ENCODE peak calls at places on chromosomes 12 and 14, in seven cellular contexts. One of them, this sample, is unnamed.

GRCh38 chr14:68395585-68395984 is 397.3 kb downstream of the ZFP36L1 start:
- DNase-seq in IMR-90: peak; percentile 76
- DNase-seq in H1: no peak
- DNase-seq in mesenchymal stem cell: peak; percentile 43
- DNase-seq in mesendoderm: no peak
- DNase-seq in trophoblast cell: no peak
- DNase-seq in H9: no peak
- DNase-seq in this sample: no peak

GRCh38 chr12:11652351-11653040 is 3.0 kb downstream of the ETV6 start:
- DNase-seq in IMR-90: peak; percentile 67
- DNase-seq in H1: no peak
- DNase-seq in mesenchymal stem cell: peak; percentile 85
- DNase-seq in mesendoderm: no peak
- DNase-seq in trophoblast cell: peak; percentile 17
- DNase-seq in H9: no peak
- DNase-seq in this sample: no peak

GRCh38 chr14:104723651-104724406 is at the start of gene ADSS1:
- DNase-seq in IMR-90: no peak
- DNase-seq in H1: peak; percentile 84
- DNase-seq in mesenchymal stem cell: peak; percentile 67
- DNase-seq in mesendoderm: peak; percentile 57
- DNase-seq in trophoblast cell: no peak
- DNase-seq in H9: peak; percentile 69
- DNase-seq in this sample: peak; percentile 65

GRCh38 chr12:48993787-48994186 is 5.4 kb downstream of the DDN start:
- DNase-seq in IMR-90: no peak
- DNase-seq in H1: no peak
- DNase-seq in mesenchymal stem cell: no peak
- DNase-seq in mesendoderm: peak; percentile 88
- DNase-seq in trophoblast cell: no peak
- DNase-seq in H9: no peak
- DNase-seq in this sample: no peak

GRCh38 chr14:86203843-86204242 is 673.9 kb downstream of the FLRT2 start:
- DNase-seq in IMR-90: no peak
- DNase-seq in H1: no peak
- DNase-seq in mesenchymal stem cell: no peak
- DNase-seq in mesendoderm: no peak
- DNase-seq in trophoblast cell: no peak
- DNase-seq in H9: no peak
- DNase-seq in this sample: no peak

GRCh38 chr12:47397664-47398281 is 308.1 kb downstream of the RPAP3 start:
- DNase-seq in IMR-90: peak; percentile 76
- DNase-seq in H1: no peak
- DNase-seq in mesenchymal stem cell: peak; percentile 64
- DNase-seq in mesendoderm: peak; percentile 80
- DNase-seq in trophoblast cell: peak; percentile 37
- DNase-seq in H9: peak; percentile 47
- DNase-seq in this sample: no peak

GRCh38 chr12:100295764-100296555 is 29.0 kb downstream of the SCYL2 start:
- DNase-seq in IMR-90: peak; percentile 56
- DNase-seq in H1: no peak
- DNase-seq in mesenchymal stem cell: peak; percentile 55
- DNase-seq in mesendoderm: no peak
- DNase-seq in trophoblast cell: no peak
- DNase-seq in H9: no peak
- DNase-seq in this sample: no peak

GRCh38 chr14:94173471-94173884 is 644 bp upstream of the PPP4R4 start:
- DNase-seq in IMR-90: no peak
- DNase-seq in H1: peak; percentile 72
- DNase-seq in mesenchymal stem cell: peak; percentile 12
- DNase-seq in mesendoderm: no peak
- DNase-seq in trophoblast cell: no peak
- DNase-seq in H9: no peak
- DNase-seq in this sample: no peak

GRCh38 chr14:32932302-32932920 is 6.3 kb upstream of the NPAS3 start:
- DNase-seq in IMR-90: no peak
- DNase-seq in H1: peak; percentile 54
- DNase-seq in mesenchymal stem cell: peak; percentile 27
- DNase-seq in mesendoderm: peak; percentile 27
- DNase-seq in trophoblast cell: no peak
- DNase-seq in H9: no peak
- DNase-seq in this sample: no peak

GRCh38 chr12:99476956-99477355 is 170.6 kb upstream of the GARIN6 start:
- DNase-seq in IMR-90: no peak
- DNase-seq in H1: no peak
- DNase-seq in mesenchymal stem cell: no peak
- DNase-seq in mesendoderm: no peak
- DNase-seq in trophoblast cell: no peak
- DNase-seq in H9: no peak
- DNase-seq in this sample: no peak

GRCh38 chr14:52640137-52640536 is 55.2 kb downstream of the ERO1A start:
- DNase-seq in IMR-90: no peak
- DNase-seq in H1: no peak
- DNase-seq in mesenchymal stem cell: no peak
- DNase-seq in mesendoderm: no peak
- DNase-seq in trophoblast cell: no peak
- DNase-seq in H9: no peak
- DNase-seq in this sample: no peak

GRCh38 chr12:76708291-76708690 is 55.6 kb upstream of the ZDHHC17 start:
- DNase-seq in IMR-90: no peak
- DNase-seq in H1: no peak
- DNase-seq in mesenchymal stem cell: peak; percentile 20
- DNase-seq in mesendoderm: peak; percentile 83
- DNase-seq in trophoblast cell: no peak
- DNase-seq in H9: no peak
- DNase-seq in this sample: no peak
- H2AK5ac ChIP-seq in IMR-90: no peak overlapping the region
- H2AK5ac ChIP-seq in H1: no peak overlapping the region
- H2AK5ac ChIP-seq in mesenchymal stem cell: no peak overlapping the region
- H2AK5ac ChIP-seq in mesendoderm: no peak overlapping the region
- H2AK5ac ChIP-seq in trophoblast cell: no peak overlapping the region
- H2AK5ac ChIP-seq in H9: no peak overlapping the region
- H2AK5ac ChIP-seq in this sample: no peak overlapping the region

GRCh38 chr14:23695220-23695999 is 59.2 kb downstream of the DHRS2 start:
- DNase-seq in IMR-90: no peak
- DNase-seq in H1: peak; percentile 63
- DNase-seq in mesenchymal stem cell: no peak
- DNase-seq in mesendoderm: peak; percentile 62
- DNase-seq in trophoblast cell: no peak
- DNase-seq in H9: peak; percentile 45
- DNase-seq in this sample: peak; percentile 38
- H2AK5ac ChIP-seq in IMR-90: no peak overlapping the region
- H2AK5ac ChIP-seq in H1: no peak overlapping the region
- H2AK5ac ChIP-seq in mesenchymal stem cell: no peak overlapping the region
- H2AK5ac ChIP-seq in mesendoderm: no peak overlapping the region
- H2AK5ac ChIP-seq in trophoblast cell: peak overlapping the region; percentile 84
- H2AK5ac ChIP-seq in H9: no peak overlapping the region
- H2AK5ac ChIP-seq in this sample: no peak overlapping the region

DNA sequence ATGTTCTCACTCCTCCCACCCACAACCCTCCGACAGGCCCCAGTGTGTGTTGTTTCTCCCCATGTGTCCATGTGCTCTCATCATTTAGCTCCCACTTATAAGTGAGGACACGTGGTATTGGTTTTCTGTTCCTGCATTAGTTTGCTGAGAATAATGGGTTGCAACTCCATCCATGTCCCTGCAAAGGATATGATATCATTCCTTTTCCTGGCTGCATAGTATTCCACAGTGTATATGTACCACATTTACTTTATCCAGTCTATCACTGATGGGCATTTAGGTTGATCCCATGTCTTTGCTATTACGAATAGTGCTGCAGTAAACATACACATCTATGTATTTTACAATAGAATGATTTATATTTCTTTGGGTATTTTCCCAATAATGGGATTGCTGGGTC is 77.5 kb downstream of the SLCO1A2 start:
- DNase-seq in IMR-90: no peak
- DNase-seq in H1: no peak
- DNase-seq in mesenchymal stem cell: no peak
- DNase-seq in mesendoderm: no peak
- DNase-seq in trophoblast cell: no peak
- DNase-seq in H9: no peak
- DNase-seq in this sample: no peak
- H2AK5ac ChIP-seq in IMR-90: no peak overlapping the region
- H2AK5ac ChIP-seq in H1: no peak overlapping the region
- H2AK5ac ChIP-seq in mesenchymal stem cell: no peak overlapping the region
- H2AK5ac ChIP-seq in mesendoderm: no peak overlapping the region
- H2AK5ac ChIP-seq in trophoblast cell: no peak overlapping the region
- H2AK5ac ChIP-seq in H9: no peak overlapping the region
- H2AK5ac ChIP-seq in this sample: no peak overlapping the region

DNA sequence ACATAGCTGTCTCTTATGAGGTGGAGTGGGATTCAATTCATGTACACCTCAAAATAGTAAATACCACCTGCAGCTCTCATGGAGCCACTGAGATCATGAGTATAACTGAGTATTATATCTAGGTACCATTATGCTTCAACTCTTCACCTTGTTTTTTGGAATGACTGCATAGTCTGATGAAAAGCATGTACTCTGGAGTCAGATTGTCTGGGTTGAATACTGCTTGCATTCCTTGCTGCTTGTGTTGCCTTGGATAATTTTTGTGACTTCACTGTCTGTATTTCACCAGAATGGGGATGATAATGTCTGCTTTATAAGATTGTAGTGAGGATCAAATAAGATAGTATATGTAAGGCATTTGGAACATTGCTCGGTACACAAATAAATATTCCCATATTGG is 54.2 kb downstream of the SUSD6 start:
- DNase-seq in IMR-90: no peak
- DNase-seq in H1: no peak
- DNase-seq in mesenchymal stem cell: no peak
- DNase-seq in mesendoderm: no peak
- DNase-seq in trophoblast cell: no peak
- DNase-seq in H9: no peak
- DNase-seq in this sample: no peak
- H2AK5ac ChIP-seq in IMR-90: peak overlapping the region; percentile 67
- H2AK5ac ChIP-seq in H1: no peak overlapping the region
- H2AK5ac ChIP-seq in mesenchymal stem cell: no peak overlapping the region
- H2AK5ac ChIP-seq in mesendoderm: no peak overlapping the region
- H2AK5ac ChIP-seq in trophoblast cell: no peak overlapping the region
- H2AK5ac ChIP-seq in H9: no peak overlapping the region
- H2AK5ac ChIP-seq in this sample: no peak overlapping the region

DNA sequence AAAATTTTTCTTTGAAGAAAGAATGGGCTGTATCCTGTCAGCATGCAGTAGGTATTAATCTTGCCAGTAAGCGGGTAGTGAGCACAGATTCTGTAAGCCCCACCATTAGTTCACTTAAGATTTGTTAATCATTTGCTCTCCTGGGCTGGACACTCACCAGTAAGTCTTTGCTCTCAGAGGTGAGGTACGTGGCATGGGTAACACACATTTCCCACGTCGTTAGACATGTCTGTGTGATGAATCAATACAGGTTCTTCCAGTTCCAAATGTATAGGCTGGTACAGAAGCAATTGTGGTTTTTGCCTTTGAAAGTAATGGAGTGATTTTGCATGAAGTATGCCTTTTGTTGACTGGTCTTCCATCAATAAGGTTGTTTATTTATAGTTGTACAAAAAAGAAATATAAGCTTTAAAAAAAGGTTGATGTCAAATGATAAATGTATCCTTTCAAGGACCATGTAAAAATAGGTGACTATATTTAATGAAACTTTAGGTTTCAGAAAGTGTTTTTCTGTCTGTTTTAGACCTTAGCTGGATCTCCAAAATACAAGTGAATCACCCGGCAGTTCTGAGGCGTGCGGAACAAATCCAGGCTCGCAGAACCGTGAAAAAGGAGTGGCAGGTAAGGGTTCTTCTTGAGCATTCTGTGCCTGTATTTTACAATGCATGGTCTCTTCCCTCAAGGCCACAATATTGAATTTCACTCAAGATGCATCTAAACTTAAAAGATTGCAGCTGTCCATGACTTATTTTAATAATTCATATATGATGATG is 45.5 kb downstream of the DERA start:
- DNase-seq in IMR-90: no peak
- DNase-seq in H1: no peak
- DNase-seq in mesenchymal stem cell: no peak
- DNase-seq in mesendoderm: no peak
- DNase-seq in trophoblast cell: peak; percentile 78
- DNase-seq in H9: no peak
- DNase-seq in this sample: no peak
- H2AK5ac ChIP-seq in IMR-90: no peak overlapping the region
- H2AK5ac ChIP-seq in H1: no peak overlapping the region
- H2AK5ac ChIP-seq in mesenchymal stem cell: no peak overlapping the region
- H2AK5ac ChIP-seq in mesendoderm: no peak overlapping the region
- H2AK5ac ChIP-seq in trophoblast cell: no peak overlapping the region
- H2AK5ac ChIP-seq in H9: no peak overlapping the region
- H2AK5ac ChIP-seq in this sample: no peak overlapping the region

This sample was measured in neuronal stem cell.